ENCODE peak calls at places on chromosomes 6 and 20, in ten cellular contexts. M is osteocyte; T is stimulated activated CD4-positive, alpha-beta T cell treated with anti-CD3 and anti-CD28 coated beads, Interleukin-4, amount 100 ng/mL, for 48 hours; Z is HTR-8/SVneo; V is fibroblast of mammary gland; N is posterior vena cava; P is GM03348; F is Calu3; E is activated B cell treated with CpG ODN at 0.5 μM for 24 hours; I is MV-4-11. S is an unnamed sample.

GRCh38 chr20:38888059-38888831 is 38.0 kb upstream of the FAM83D start:
- DNase-seq in N (no peak), V (no peak), Z (no peak), E (no peak), I (no peak), P (no peak), T (no peak), F (no peak), M (no peak), S (no peak)

GRCh38 chr6:111741177-111741952 is 131.9 kb downstream of the FYN start:
- DNase-seq in P (no peak), F (no peak), E (no peak), T (no peak), I (no peak), N (no peak), Z (no peak), M (no peak), V (no peak), S (no peak)

GRCh38 chr6:105209950-105210706 is 30.3 kb upstream of the POPDC3 start:
- DNase-seq in F (peak), I (peak), E (no peak), T (no peak), N (no peak), Z (no peak), V (peak), M (no peak), P (peak), S (no peak)

GRCh38 chr6:6588924-6589696 is 590 bp downstream of the LY86 start:
- DNase-seq in M (peak), I (peak), T (no peak), P (no peak), E (no peak), V (no peak), N (no peak), Z (no peak), F (no peak), S (no peak)

GRCh38 chr6:22642254-22642653 is 72.9 kb downstream of the HDGFL1 start:
- DNase-seq in T (no peak), V (no peak), N (no peak), Z (no peak), E (no peak), F (no peak), M (no peak), P (no peak), I (no peak), S (no peak)

GRCh38 chr20:4814696-4815252 is 93.1 kb downstream of the PRND start:
- DNase-seq in Z (no peak), E (peak), V (no peak), P (no peak), I (peak), M (no peak), N (peak), T (no peak), F (no peak), S (peak)

GRCh38 chr20:50587291-50587961 is 77.2 kb downstream of the PTPN1 start:
- DNase-seq in F (no peak), E (no peak), M (no peak), I (no peak), Z (no peak), V (no peak), T (no peak), P (no peak), N (peak), S (no peak)

GRCh38 chr6:148272084-148272483 is 70.6 kb upstream of the SASH1 start:
- DNase-seq in V (peak), E (no peak), N (no peak), I (peak), M (no peak), Z (peak), P (peak), F (no peak), T (no peak), S (no peak)

GRCh38 chr6:136524936-136525413 is 25.2 kb downstream of the MAP7 start:
- DNase-seq in E (no peak), P (no peak), M (no peak), T (no peak), V (no peak), N (no peak), I (no peak), F (no peak), Z (no peak), S (no peak)

GRCh38 chr6:39365281-39366074 is 43.0 kb upstream of the KCNK16 start:
- DNase-seq in N (no peak), I (no peak), E (no peak), M (no peak), F (no peak), P (peak), Z (peak), V (peak), T (no peak), S (no peak)

GRCh38 chr6:23713211-23713610 is 412.8 kb upstream of the NRSN1 start:
- DNase-seq in T (no peak), V (no peak), Z (no peak), F (no peak), N (no peak), P (no peak), E (no peak), M (no peak), I (no peak), S (no peak)

GRCh38 chr20:53586640-53587039 is 7.0 kb downstream of the ZNF217 start:
- DNase-seq in V (no peak), M (no peak), F (no peak), I (peak), N (no peak), P (no peak), Z (no peak), E (no peak), T (no peak), S (no peak)

S was measured in GF-D8.